ENCODE peak calls at places on chromosome X, in four cellular contexts. V, B, U and S are unnamed samples.

GRCh38 chrX:41499984-41500383 is 52.8 kb downstream of the NYX start:
- DNase-seq in B (no peak), V (no peak), U (no peak), S (no peak)

GRCh38 chrX:65688403-65688881 is 21.0 kb downstream of the MSN start:
- DNase-seq in U (no peak), V (peak), B (no peak), S (no peak)

GRCh38 chrX:107775734-107776511 is at the start of gene TSC22D3:
- DNase-seq in V (peak), U (peak), B (peak), S (peak)

GRCh38 chrX:115713465-115713864 is 152.5 kb downstream of the PLS3 start:
- DNase-seq in B (no peak), U (no peak), V (peak), S (no peak)

GRCh38 chrX:155314260-155314659 is 20.2 kb downstream of the CLIC2 start:
- DNase-seq in V (no peak), B (no peak), U (no peak), S (no peak)

GRCh38 chrX:86154586-86154985 is 6.3 kb downstream of the DACH2 start:
- DNase-seq in B (no peak), V (no peak), U (no peak), S (no peak)

GRCh38 chrX:15142084-15142715 is 127.7 kb downstream of the ASB9 start:
- DNase-seq in B (no peak), V (peak), U (no peak), S (no peak)

GRCh38 chrX:96027363-96027894 is 657.2 kb upstream of the DIAPH2 start:
- DNase-seq in B (no peak), V (no peak), U (no peak), S (no peak)

GRCh38 chrX:20143539-20143938 is 1.9 kb upstream of the EIF1AX start:
- DNase-seq in B (no peak), V (no peak), U (no peak), S (no peak)

GRCh38 chrX:107710617-107711391 is 64.8 kb downstream of the TSC22D3 start:
- DNase-seq in B (no peak), U (no peak), V (peak), S (peak)

GRCh38 chrX:48578661-48579128 is 4.4 kb downstream of the RBM3 start:
- DNase-seq in V (no peak), U (no peak), B (no peak), S (no peak)

GRCh38 chrX:13747836-13748235 is 13.3 kb downstream of the OFD1 start:
- DNase-seq in V (peak), B (no peak), U (peak), S (peak)

GRCh38 chrX:51144828-51145442 is 187.7 kb upstream of the NUDT10 start:
- DNase-seq in U (peak), V (peak), B (no peak), S (no peak)

GRCh38 chrX:258291-259040 is 22.7 kb upstream of the PLCXD1 start:
- DNase-seq in V (no peak), B (peak), U (peak), S (no peak)

GRCh38 chrX:4706961-4707360 is 993.5 kb upstream of the PRKX start:
- DNase-seq in B (no peak), V (no peak), U (no peak), S (no peak)

GRCh38 chrX:54494970-54495813 is 842 bp downstream of the FGD1 start:
- DNase-seq in V (peak), B (peak), U (peak), S (no peak)

GRCh38 chrX:91311969-91312368 is 122.7 kb upstream of the PABPC5 start:
- DNase-seq in V (no peak), U (no peak), B (no peak), S (no peak)

GRCh38 chrX:87516716-87517115 is 886 bp upstream of the KLHL4 start:
- DNase-seq in V (peak), B (no peak), U (no peak), S (no peak)

GRCh38 chrX:49656554-49656953 is 39.2 kb downstream of the PAGE1 start:
- DNase-seq in U (no peak), V (no peak), B (no peak), S (no peak)
- H3K27ac ChIP-seq in U (no peak), V (no peak), B (no peak), S (no peak)

GRCh38 chrX:2610246-2611170 is 80.6 kb upstream of the CD99 start:
- DNase-seq in B (no peak), U (no peak), V (no peak), S (no peak)

GRCh38 chrX:2614911-2615310 is 76.2 kb upstream of the CD99 start:
- DNase-seq in U (no peak), V (peak), B (no peak), S (peak)

GRCh38 chrX:2607113-2607512 is 84.0 kb upstream of the CD99 start:
- DNase-seq in V (no peak), B (no peak), U (no peak), S (no peak)

GRCh38 chrX:2608638-2609430 is 82.3 kb upstream of the CD99 start:
- DNase-seq in V (peak), B (peak), U (peak), S (peak)

DNA sequence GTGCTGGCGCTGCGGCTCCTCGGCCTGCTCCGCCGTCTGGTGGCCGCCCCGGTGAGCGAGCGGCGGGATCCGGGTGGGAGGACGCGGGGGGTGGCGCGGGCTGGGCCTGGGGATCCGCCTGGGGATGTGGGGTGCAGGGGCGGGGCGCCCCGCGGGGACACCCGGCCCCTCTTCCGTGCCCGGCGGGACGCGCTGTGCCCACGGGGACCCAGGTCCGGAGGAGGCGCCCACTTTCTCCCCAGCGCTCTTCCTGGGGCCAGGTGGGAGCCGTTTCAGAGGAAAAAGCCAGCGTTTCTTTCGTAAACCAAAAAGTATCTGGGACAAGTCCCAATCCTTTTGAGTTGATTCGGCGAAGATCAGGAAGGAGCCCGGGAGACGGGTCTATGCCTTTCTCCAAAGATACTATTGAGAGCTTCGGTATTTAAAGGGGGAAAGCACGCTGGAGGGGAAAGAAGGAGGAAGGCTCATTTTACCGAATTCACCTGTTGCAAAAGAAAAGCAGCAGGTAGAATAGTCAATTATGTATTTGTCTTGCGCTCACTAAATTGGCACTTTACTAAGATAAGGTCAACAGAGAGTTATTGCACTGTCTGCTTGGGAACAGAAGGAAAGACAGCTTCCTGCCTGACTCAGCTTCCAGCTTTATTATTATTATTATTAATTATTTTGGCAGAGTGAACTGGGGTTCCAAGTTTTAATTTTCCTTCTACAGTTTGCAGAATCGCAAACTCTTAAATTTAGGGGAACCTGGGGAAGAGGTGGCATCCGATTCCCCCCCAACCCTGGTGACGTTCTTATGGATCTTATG is 81.5 kb upstream of the CD99 start:
- DNase-seq in V (peak), U (no peak), B (no peak), S (no peak)
- H3K27ac ChIP-seq in V (peak), U (peak), B (peak), S (peak)

GRCh38 chrX:150084474-150085229 is 146.4 kb upstream of the EOLA2 start:
- DNase-seq in B (no peak), U (no peak), V (peak), S (no peak)
- H3K27ac ChIP-seq in B (no peak), U (no peak), V (no peak), S (no peak)

DNA sequence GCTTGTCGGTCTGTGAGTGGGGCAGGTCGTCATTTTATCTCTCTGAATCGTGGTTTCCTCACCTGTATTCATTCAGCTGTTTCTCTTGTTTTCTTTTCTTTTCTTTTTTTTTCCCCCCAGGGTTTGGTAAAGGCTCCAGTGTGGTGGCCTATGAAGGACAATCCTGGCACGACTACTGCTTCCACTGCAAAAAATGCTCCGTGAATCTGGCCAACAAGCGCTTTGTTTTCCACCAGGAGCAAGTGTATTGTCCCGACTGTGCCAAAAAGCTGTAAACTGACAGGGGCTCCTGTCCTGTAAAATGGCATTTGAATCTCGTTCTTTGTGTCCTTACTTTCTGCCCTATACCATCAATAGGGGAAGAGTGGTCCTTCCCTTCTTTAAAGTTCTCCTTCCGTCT is 41.4 kb downstream of the MAP7D3 start:
- DNase-seq in V (no peak), U (no peak), B (no peak), S (no peak)
- H3K27ac ChIP-seq in V (no peak), U (no peak), B (no peak), S (no peak)

GRCh38 chrX:21373637-21374162 is 518 bp upstream of the CNKSR2 start:
- DNase-seq in B (peak), V (no peak), U (peak), S (no peak)
- H3K27ac ChIP-seq in B (no peak), V (no peak), U (peak), S (no peak)

GRCh38 chrX:9604111-9604907 is 139.5 kb downstream of the TBL1X start:
- DNase-seq in V (no peak), U (no peak), B (no peak), S (peak)
- H3K27ac ChIP-seq in V (no peak), U (no peak), B (no peak), S (no peak)

GRCh38 chrX:135395064-135395463 is 26.7 kb upstream of the SMIM10L2A start:
- DNase-seq in U (peak), V (no peak), B (no peak), S (no peak)

GRCh38 chrX:135391734-135392133 is 30.0 kb upstream of the SMIM10L2A start:
- DNase-seq in V (no peak), U (no peak), B (no peak), S (no peak)

GRCh38 chrX:135396566-135396965 is 25.2 kb upstream of the SMIM10L2A start:
- DNase-seq in V (no peak), B (no peak), U (no peak), S (no peak)

GRCh38 chrX:135393046-135393445 is 28.7 kb upstream of the SMIM10L2A start:
- DNase-seq in B (no peak), V (no peak), U (no peak), S (no peak)

GRCh38 chrX:135396109-135396508 is 25.6 kb upstream of the SMIM10L2A start:
- DNase-seq in B (no peak), U (no peak), V (peak), S (no peak)
- H3K27ac ChIP-seq in B (no peak), U (no peak), V (no peak), S (no peak)

GRCh38 chrX:113935516-113935915 is 648.4 kb upstream of the HTR2C start:
- DNase-seq in B (no peak), U (no peak), V (no peak), S (no peak)
- H3K27ac ChIP-seq in B (no peak), U (no peak), V (no peak), S (no peak)

DNA sequence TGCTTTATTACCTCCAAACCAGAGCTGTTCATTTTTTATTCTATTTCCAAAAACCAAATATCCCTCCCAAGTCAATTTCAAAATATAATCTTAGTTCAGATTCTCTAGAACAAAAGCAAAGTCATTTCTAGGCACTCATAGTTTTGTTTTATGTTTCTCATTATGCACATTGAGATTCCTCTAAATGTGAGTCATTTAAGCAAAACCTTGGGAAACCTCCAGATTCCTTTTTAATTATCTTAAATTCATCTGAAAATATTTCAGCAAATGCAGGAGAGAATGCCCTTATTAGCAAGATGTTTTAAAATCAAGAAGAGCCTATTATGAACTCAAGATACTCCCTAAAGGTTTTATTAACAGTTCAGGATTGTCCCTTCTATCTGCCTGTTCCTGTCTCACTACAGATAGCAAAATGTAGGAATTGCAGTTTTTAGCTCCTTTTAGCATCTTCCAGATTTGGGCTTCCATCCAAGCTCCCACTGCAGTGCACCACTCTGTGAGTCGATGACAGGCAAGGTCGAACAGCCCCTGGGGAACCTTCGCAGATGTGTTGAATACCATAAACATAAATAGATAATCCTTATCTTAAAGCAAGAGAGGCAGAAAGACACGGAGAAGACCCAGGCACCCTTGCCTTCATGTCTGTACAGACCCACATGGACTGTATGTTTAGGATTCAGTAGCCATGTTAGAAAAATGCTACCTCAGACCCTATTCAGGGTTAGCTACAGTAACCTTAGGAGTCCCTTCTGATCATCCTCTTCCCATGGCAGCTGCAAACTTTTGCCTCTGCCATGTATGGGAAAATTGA is 11.3 kb upstream of the SLC9A7 start:
- DNase-seq in V (peak), U (no peak), B (no peak), S (no peak)
- H3K27ac ChIP-seq in V (peak), U (no peak), B (no peak), S (no peak)

GRCh38 chrX:40108084-40108958 is 10.6 kb upstream of the BCOR start:
- DNase-seq in V (no peak), B (peak), U (peak), S (no peak)

GRCh38 chrX:40108959-40109287 is 11.2 kb upstream of the BCOR start:
- DNase-seq in U (no peak), B (peak), V (peak), S (no peak)

GRCh38 chrX:40105791-40106676 is 8.3 kb upstream of the BCOR start:
- DNase-seq in V (peak), B (peak), U (peak), S (peak)

GRCh38 chrX:40106677-40107290 is 9.0 kb upstream of the BCOR start:
- DNase-seq in B (no peak), V (no peak), U (no peak), S (no peak)

GRCh38 chrX:40107291-40108083 is 9.7 kb upstream of the BCOR start:
- DNase-seq in U (peak), V (no peak), B (peak), S (no peak)
- H3K27ac ChIP-seq in U (peak), V (no peak), B (peak), S (peak)